ENCODE peak calls at places on chromosome X, in seven cellular contexts. One of them, this sample, is unnamed.

GRCh38 chrX:46203115-46203514 is 342.1 kb downstream of the ZNF674 start:
- DNase-seq in fibroblast of lung: peak; percentile 67
- DNase-seq in T-helper 2 cell: no peak
- DNase-seq in Jurkat, Clone E6-1: peak; percentile 32
- DNase-seq in GM10248: no peak
- DNase-seq in SJSA1: no peak
- DNase-seq in stimulated activated CD4-positive, alpha-beta T cell treated with anti-CD3 and anti-CD28 coated beads, Interleukin-15, amount 100 ng/mL, for 1 hour: no peak
- DNase-seq in this sample: no peak

GRCh38 chrX:6299724-6300123 is 71.1 kb upstream of the NLGN4X start:
- DNase-seq in fibroblast of lung: no peak
- DNase-seq in GM10248: no peak
- DNase-seq in Jurkat, Clone E6-1: no peak
- DNase-seq in stimulated activated CD4-positive, alpha-beta T cell treated with anti-CD3 and anti-CD28 coated beads, Interleukin-15, amount 100 ng/mL, for 1 hour: no peak
- DNase-seq in T-helper 2 cell: no peak
- DNase-seq in SJSA1: no peak
- DNase-seq in this sample: no peak

GRCh38 chrX:153702350-153703035 is 14.8 kb downstream of the SLC6A8 start:
- DNase-seq in GM10248: no peak
- DNase-seq in stimulated activated CD4-positive, alpha-beta T cell treated with anti-CD3 and anti-CD28 coated beads, Interleukin-15, amount 100 ng/mL, for 1 hour: no peak
- DNase-seq in Jurkat, Clone E6-1: no peak
- DNase-seq in SJSA1: no peak
- DNase-seq in T-helper 2 cell: no peak
- DNase-seq in fibroblast of lung: no peak
- DNase-seq in this sample: no peak

GRCh38 chrX:38205037-38205436 is 15.6 kb downstream of the SRPX start:
- DNase-seq in Jurkat, Clone E6-1: no peak
- DNase-seq in GM10248: no peak
- DNase-seq in SJSA1: no peak
- DNase-seq in fibroblast of lung: no peak
- DNase-seq in stimulated activated CD4-positive, alpha-beta T cell treated with anti-CD3 and anti-CD28 coated beads, Interleukin-15, amount 100 ng/mL, for 1 hour: no peak
- DNase-seq in T-helper 2 cell: no peak
- DNase-seq in this sample: no peak

GRCh38 chrX:55028040-55028439 is 2.7 kb downstream of the ALAS2 start:
- DNase-seq in Jurkat, Clone E6-1: no peak
- DNase-seq in fibroblast of lung: no peak
- DNase-seq in SJSA1: no peak
- DNase-seq in stimulated activated CD4-positive, alpha-beta T cell treated with anti-CD3 and anti-CD28 coated beads, Interleukin-15, amount 100 ng/mL, for 1 hour: no peak
- DNase-seq in T-helper 2 cell: no peak
- DNase-seq in GM10248: no peak
- DNase-seq in this sample: no peak

GRCh38 chrX:9875801-9876200 is 89.6 kb downstream of the SHROOM2 start:
- DNase-seq in GM10248: no peak
- DNase-seq in SJSA1: no peak
- DNase-seq in fibroblast of lung: no peak
- DNase-seq in T-helper 2 cell: no peak
- DNase-seq in stimulated activated CD4-positive, alpha-beta T cell treated with anti-CD3 and anti-CD28 coated beads, Interleukin-15, amount 100 ng/mL, for 1 hour: no peak
- DNase-seq in Jurkat, Clone E6-1: no peak
- DNase-seq in this sample: no peak

GRCh38 chrX:134868766-134869495 is 121.9 kb upstream of the SMIM10 start:
- DNase-seq in stimulated activated CD4-positive, alpha-beta T cell treated with anti-CD3 and anti-CD28 coated beads, Interleukin-15, amount 100 ng/mL, for 1 hour: no peak
- DNase-seq in T-helper 2 cell: no peak
- DNase-seq in fibroblast of lung: peak; percentile 92
- DNase-seq in Jurkat, Clone E6-1: no peak
- DNase-seq in GM10248: no peak
- DNase-seq in SJSA1: no peak
- DNase-seq in this sample: no peak

GRCh38 chrX:116272328-116272727 is 101.8 kb downstream of the AGTR2 start:
- DNase-seq in fibroblast of lung: peak; percentile 96
- DNase-seq in T-helper 2 cell: no peak
- DNase-seq in GM10248: no peak
- DNase-seq in SJSA1: peak; percentile 73
- DNase-seq in Jurkat, Clone E6-1: no peak
- DNase-seq in stimulated activated CD4-positive, alpha-beta T cell treated with anti-CD3 and anti-CD28 coated beads, Interleukin-15, amount 100 ng/mL, for 1 hour: no peak
- DNase-seq in this sample: no peak

GRCh38 chrX:118526149-118526548 is 30.5 kb downstream of the DOCK11 start:
- DNase-seq in GM10248: no peak
- DNase-seq in SJSA1: no peak
- DNase-seq in fibroblast of lung: no peak
- DNase-seq in Jurkat, Clone E6-1: no peak
- DNase-seq in stimulated activated CD4-positive, alpha-beta T cell treated with anti-CD3 and anti-CD28 coated beads, Interleukin-15, amount 100 ng/mL, for 1 hour: no peak
- DNase-seq in T-helper 2 cell: no peak
- DNase-seq in this sample: no peak

GRCh38 chrX:48003758-48004457 is at the start of gene ZNF182:
- DNase-seq in SJSA1: peak; percentile 92
- DNase-seq in fibroblast of lung: peak; percentile 79
- DNase-seq in Jurkat, Clone E6-1: peak; percentile 87
- DNase-seq in T-helper 2 cell: peak; percentile 77
- DNase-seq in stimulated activated CD4-positive, alpha-beta T cell treated with anti-CD3 and anti-CD28 coated beads, Interleukin-15, amount 100 ng/mL, for 1 hour: peak; percentile 83
- DNase-seq in GM10248: peak; percentile 93
- DNase-seq in this sample: peak; percentile 82

GRCh38 chrX:148381603-148382002 is 118.8 kb upstream of the AFF2 start:
- DNase-seq in Jurkat, Clone E6-1: peak; percentile 12
- DNase-seq in SJSA1: no peak
- DNase-seq in fibroblast of lung: no peak
- DNase-seq in stimulated activated CD4-positive, alpha-beta T cell treated with anti-CD3 and anti-CD28 coated beads, Interleukin-15, amount 100 ng/mL, for 1 hour: no peak
- DNase-seq in T-helper 2 cell: no peak
- DNase-seq in GM10248: no peak
- DNase-seq in this sample: no peak